ENCODE peak calls at places on chromosomes 6 and 20, in nine cellular contexts. G is kidney, P is RWPE1, R is lower leg skin, Z is Peyer's patch, U is tibial nerve, Q is AG09319, K is stomach, S is ovary. X is an unnamed sample.

GRCh38 chr6:134174790-134175531 is 122.5 kb upstream of the SLC2A12 start:
- DNase-seq in Q (peak), Z (peak), U (peak), S (peak), R (peak), K (peak), G (peak), P (peak), X (peak)

GRCh38 chr6:134035823-134036296 is 16.6 kb downstream of the SLC2A12 start:
- DNase-seq in R (no peak), Q (no peak), K (peak), G (no peak), Z (no peak), U (no peak), P (peak), S (no peak), X (no peak)

GRCh38 chr6:21800948-21801438 is 207.4 kb downstream of the SOX4 start:
- DNase-seq in S (no peak), G (no peak), Q (no peak), R (no peak), Z (no peak), P (no peak), K (no peak), U (no peak), X (no peak)

GRCh38 chr6:15062311-15063252 is 183.3 kb upstream of the JARID2 start:
- DNase-seq in G (no peak), U (no peak), Z (no peak), R (no peak), P (peak), S (no peak), K (no peak), Q (peak), X (no peak)

GRCh38 chr6:89970609-89971337 is 76.5 kb downstream of the GJA10 start:
- DNase-seq in Q (no peak), P (peak), G (peak), K (peak), S (no peak), U (no peak), R (no peak), Z (no peak), X (no peak)

GRCh38 chr6:47086051-47086770 is 44.1 kb upstream of the ADGRF1 start:
- DNase-seq in G (no peak), S (no peak), Q (no peak), U (no peak), P (no peak), R (no peak), K (no peak), Z (no peak), X (no peak)

GRCh38 chr6:158775832-158776231 is 43.3 kb downstream of the EZR start:
- DNase-seq in R (no peak), Z (no peak), G (no peak), Q (no peak), K (no peak), U (no peak), P (no peak), S (no peak), X (no peak)

GRCh38 chr6:17536586-17536985 is 63.5 kb upstream of the FAM8A1 start:
- DNase-seq in R (no peak), P (no peak), Q (no peak), U (no peak), K (no peak), G (no peak), S (no peak), Z (no peak), X (no peak)

GRCh38 chr20:45826381-45827019 is 612 bp downstream of the TNNC2 start:
- DNase-seq in S (peak), Q (no peak), Z (no peak), K (no peak), U (no peak), P (no peak), G (no peak), R (no peak), X (no peak)

GRCh38 chr6:47698342-47698787 is at the start of gene ADGRF4:
- DNase-seq in K (no peak), S (no peak), Z (no peak), G (no peak), P (peak), U (no peak), R (no peak), Q (no peak), X (no peak)

GRCh38 chr6:27312146-27312949 is at the start of gene POM121L2:
- DNase-seq in G (peak), P (peak), U (no peak), K (peak), Q (no peak), Z (peak), R (peak), S (peak), X (no peak)

GRCh38 chr6:16600701-16601100 is 160.6 kb downstream of the ATXN1 start:
- DNase-seq in Q (no peak), R (no peak), K (no peak), G (no peak), U (no peak), S (no peak), P (no peak), Z (no peak), X (no peak)

GRCh38 chr20:19435820-19436219 is 223.4 kb downstream of the SLC24A3 start:
- DNase-seq in U (no peak), G (no peak), Z (no peak), Q (no peak), P (no peak), K (no peak), R (no peak), S (no peak), X (no peak)

GRCh38 chr6:132972971-132973370 is 158.6 kb downstream of the RPS12 start:
- DNase-seq in U (no peak), P (no peak), Q (no peak), R (no peak), G (no peak), K (no peak), S (no peak), Z (no peak), X (no peak)

GRCh38 chr6:10686901-10687300 is 7.5 kb downstream of the C6orf52 start:
- DNase-seq in Z (no peak), K (no peak), S (no peak), Q (no peak), G (no peak), P (no peak), R (no peak), U (no peak), X (no peak)

GRCh38 chr6:165117121-165117520 is 192.3 kb downstream of the C6orf118 start:
- DNase-seq in G (no peak), Q (no peak), R (no peak), Z (no peak), K (no peak), P (no peak), S (no peak), U (no peak), X (no peak)

GRCh38 chr6:30684386-30685156 is 1.9 kb downstream of the PPP1R18 start:
- DNase-seq in G (peak), P (peak), R (peak), Z (peak), S (peak), U (no peak), K (peak), Q (no peak), X (no peak)

GRCh38 chr20:64037498-64038213 is 1.7 kb downstream of the C20orf204 start:
- DNase-seq in Q (no peak), U (no peak), S (no peak), R (no peak), K (no peak), Z (no peak), G (no peak), P (no peak), X (no peak)

GRCh38 chr20:17601957-17602356 is 32.1 kb downstream of the DSTN start:
- DNase-seq in R (no peak), P (no peak), Q (no peak), Z (no peak), K (no peak), U (no peak), S (no peak), G (no peak), X (no peak)

GRCh38 chr6:84358581-84358980 is 131.1 kb upstream of the CEP162 start:
- DNase-seq in S (no peak), R (no peak), Z (no peak), G (no peak), P (no peak), K (no peak), U (no peak), Q (no peak), X (no peak)

GRCh38 chr20:8018928-8019177 is 708 bp downstream of the TMX4 start:
- DNase-seq in G (no peak), Q (no peak), Z (no peak), P (no peak), R (no peak), U (no peak), K (no peak), S (no peak), X (no peak)

GRCh38 chr20:47066484-47067270 is 172.0 kb downstream of the EYA2 start:
- DNase-seq in K (no peak), G (no peak), Z (no peak), P (no peak), S (no peak), U (no peak), Q (no peak), R (no peak), X (no peak)

GRCh38 chr6:41503841-41504525 is 42.2 kb upstream of the FOXP4 start:
- DNase-seq in S (peak), U (no peak), R (no peak), P (peak), Q (no peak), Z (no peak), G (peak), K (no peak), X (no peak)

GRCh38 chr6:92541457-92542060 is 877.8 kb downstream of the EPHA7 start:
- DNase-seq in P (no peak), K (no peak), Q (no peak), S (no peak), G (no peak), U (no peak), R (no peak), Z (no peak), X (no peak)

GRCh38 chr20:12824353-12824752 is 184.4 kb upstream of the SPTLC3 start:
- DNase-seq in G (no peak), Q (no peak), S (no peak), U (no peak), Z (no peak), R (no peak), P (no peak), K (no peak), X (no peak)

GRCh38 chr6:169669889-169670288 is 31.9 kb downstream of the WDR27 start:
- DNase-seq in R (no peak), P (no peak), K (no peak), U (no peak), S (no peak), Z (no peak), G (no peak), Q (no peak), X (no peak)

GRCh38 chr6:41966961-41967311 is 25.3 kb upstream of the CCND3 start:
- DNase-seq in S (no peak), U (no peak), Q (no peak), G (no peak), K (no peak), P (peak), R (no peak), Z (no peak), X (no peak)

GRCh38 chr20:44727039-44727438 is 11.9 kb downstream of the CCN5 start:
- DNase-seq in K (no peak), G (peak), Q (no peak), U (no peak), S (no peak), P (no peak), Z (no peak), R (no peak), X (no peak)

DNA sequence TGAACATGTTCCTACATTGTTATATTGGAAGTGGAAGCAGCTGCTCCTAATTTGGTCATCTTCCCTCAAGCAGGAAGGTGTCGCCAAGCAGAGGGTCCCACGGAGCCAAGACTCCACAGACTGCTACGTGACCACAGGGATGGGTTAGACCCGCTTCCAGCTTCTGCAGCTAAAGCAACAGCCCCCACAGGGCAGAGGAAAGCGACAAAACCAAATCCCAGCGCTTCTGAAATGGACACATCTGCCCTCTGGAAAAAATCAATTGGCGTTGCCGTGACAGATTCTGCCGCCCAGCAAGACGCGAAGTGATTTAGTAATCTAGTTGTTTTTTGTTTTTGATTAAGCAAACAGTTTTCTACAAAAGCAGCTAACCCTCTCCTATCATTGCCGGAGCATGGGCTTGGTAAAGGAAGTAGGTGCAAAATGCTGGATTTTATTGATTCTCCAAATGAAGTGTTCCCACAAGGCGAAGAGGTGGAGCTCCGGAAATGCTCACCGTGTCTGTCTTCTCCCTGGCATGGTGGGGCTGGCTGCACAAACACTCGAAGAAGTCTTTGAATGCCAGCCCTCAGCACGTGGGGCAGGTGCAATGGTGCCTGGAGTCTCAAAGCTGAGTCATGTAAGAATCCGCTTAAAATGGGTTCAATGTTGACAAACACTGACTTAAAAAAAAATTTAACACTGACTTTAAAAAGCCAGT is 79.4 kb upstream of the FRMD1 start:
- DNase-seq in K (no peak), U (no peak), Z (no peak), S (no peak), G (no peak), P (no peak), R (no peak), Q (no peak), X (peak)
- TF ChIP-seq CTCF in K (no peak), U (no peak), Z (no peak), S (no peak), G (no peak), P (no peak), R (no peak), Q (no peak), X (no peak)

GRCh38 chr20:31879143-31879987 is 8.9 kb downstream of the TTLL9 start:
- DNase-seq in P (peak), R (peak), S (peak), Q (peak), U (peak), G (peak), K (peak), Z (peak), X (peak)
- TF ChIP-seq CTCF in P (no peak), R (no peak), S (no peak), Q (no peak), U (no peak), G (no peak), K (no peak), Z (no peak), X (peak)

GRCh38 chr20:57526885-57527566 is 2.1 kb upstream of the CTCFL start:
- DNase-seq in Q (no peak), S (no peak), R (no peak), G (no peak), P (no peak), K (no peak), Z (no peak), U (no peak), X (no peak)
- TF ChIP-seq CTCF in Q (no peak), S (no peak), R (no peak), G (no peak), P (no peak), K (no peak), Z (no peak), U (no peak), X (no peak)

GRCh38 chr20:61516398-61517208 is 264.5 kb downstream of the CDH4 start:
- DNase-seq in K (no peak), S (no peak), G (no peak), P (no peak), Z (no peak), R (no peak), Q (no peak), U (no peak), X (no peak)
- TF ChIP-seq CTCF in K (no peak), S (no peak), G (no peak), P (no peak), Z (no peak), R (no peak), Q (no peak), U (no peak), X (no peak)

GRCh38 chr6:105112577-105112976 is 67.2 kb downstream of the POPDC3 start:
- DNase-seq in Q (no peak), K (no peak), Z (no peak), U (no peak), S (no peak), R (no peak), G (no peak), P (no peak), X (no peak)
- TF ChIP-seq CTCF in Q (no peak), K (no peak), Z (no peak), U (no peak), S (no peak), R (no peak), G (no peak), P (no peak), X (no peak)

X was measured in type B pancreatic cell.